ENCODE peak calls at places on chromosome 17, in six cellular contexts. U is fibroblast of pulmonary artery, R is endothelial cell of umbilical vein, W is foreskin fibroblast, Q is neural crest cell, M is AG04449. N is an unnamed sample.

GRCh38 chr17:64326030-64326419 is 63.0 kb upstream of the TEX2 start:
- DNase-seq in U (no peak), R (no peak), W (no peak), Q (no peak), M (no peak), N (no peak)

GRCh38 chr17:78041401-78042179 is 83.1 kb downstream of the TNRC6C start:
- DNase-seq in U (peak; percentile 10), R (no peak), W (no peak), Q (no peak), M (no peak), N (no peak)

GRCh38 chr17:27546624-27547300 is 84.2 kb upstream of the LGALS9 start:
- DNase-seq in U (no peak), R (no peak), W (no peak), Q (no peak), M (no peak), N (no peak)

GRCh38 chr17:77281024-77281903 is 140.5 kb downstream of the SEC14L1 start:
- DNase-seq in U (peak; percentile 49), R (no peak), W (no peak), Q (peak; percentile 26), M (no peak), N (no peak)

GRCh38 chr17:10657123-10657522 is at the start of gene MYH3:
- DNase-seq in U (no peak), R (no peak), W (no peak), Q (no peak), M (no peak), N (no peak)

GRCh38 chr17:82246040-82246364 is 17.2 kb downstream of the SLC16A3 start:
- DNase-seq in U (no peak), R (no peak), W (no peak), Q (no peak), M (no peak), N (no peak)

GRCh38 chr17:77459018-77459755 is 318.4 kb downstream of the SEC14L1 start:
- DNase-seq in U (no peak), R (no peak), W (no peak), Q (no peak), M (no peak), N (no peak)

GRCh38 chr17:29079433-29079832 is 36.5 kb downstream of the PIPOX start:
- DNase-seq in U (no peak), R (no peak), W (no peak), Q (no peak), M (no peak), N (no peak)

GRCh38 chr17:74574489-74575142 is 7.3 kb upstream of the CD300H start:
- DNase-seq in U (no peak), R (no peak), W (no peak), Q (no peak), M (no peak), N (no peak)

GRCh38 chr17:15379659-15380058 is 38.3 kb upstream of the TEKT3 start:
- DNase-seq in U (no peak), R (no peak), W (no peak), Q (no peak), M (no peak), N (no peak)
- TF ChIP-seq CTCF in U (no peak), R (no peak), W (no peak), Q (no peak), M (no peak), N (no peak)

DNA sequence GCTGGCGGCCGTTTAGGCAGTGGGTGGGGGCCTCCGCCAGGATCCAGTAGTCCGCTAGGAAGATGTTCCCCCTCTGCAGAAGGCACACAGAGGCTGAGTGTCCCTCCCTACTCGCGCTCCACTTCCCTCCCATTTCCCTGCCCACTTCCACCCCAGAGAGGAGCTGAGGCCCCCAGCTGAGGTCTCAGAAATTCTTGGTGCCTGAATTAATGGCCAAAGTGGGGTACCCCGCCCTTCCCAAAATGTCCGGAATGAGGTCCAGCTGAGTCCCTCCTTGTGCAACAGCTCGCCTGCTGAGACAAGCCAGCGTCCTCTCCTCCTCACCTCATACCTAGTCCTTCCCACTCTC is 7.9 kb downstream of the ALOXE3 start:
- DNase-seq in U (no peak), R (no peak), W (no peak), Q (no peak), M (no peak), N (no peak)
- TF ChIP-seq CTCF in U (no peak), R (no peak), W (no peak), Q (peak; percentile 10), M (no peak), N (no peak)

GRCh38 chr17:4969551-4970231 is 2.1 kb upstream of the SPAG7 start:
- DNase-seq in U (no peak), R (no peak), W (no peak), Q (no peak), M (no peak), N (no peak)

GRCh38 chr17:4968916-4969550 is 1.4 kb upstream of the SPAG7 start:
- DNase-seq in U (peak; percentile 91), R (peak; percentile 38), W (peak; percentile 78), Q (no peak), M (peak; percentile 78), N (peak; percentile 89)

GRCh38 chr17:4966844-4967538 is 626 bp downstream of the SPAG7 start:
- DNase-seq in U (peak; percentile 100), R (peak; percentile 100), W (peak; percentile 100), Q (peak; percentile 85), M (peak; percentile 99), N (peak; percentile 99)

GRCh38 chr17:4968166-4968915 is 724 bp upstream of the SPAG7 start:
- DNase-seq in U (no peak), R (no peak), W (no peak), Q (no peak), M (no peak), N (no peak)

GRCh38 chr17:4967539-4968165 is at the start of gene SPAG7:
- DNase-seq in U (peak; percentile 99), R (peak; percentile 99), W (peak; percentile 97), Q (peak; percentile 94), M (peak; percentile 90), N (peak; percentile 97)
- TF ChIP-seq CTCF in U (no peak), R (no peak), W (peak; percentile 6), Q (no peak), M (no peak), N (no peak)

GRCh38 chr17:7633093-7633492 is 3.2 kb downstream of the SHBG start:
- DNase-seq in U (no peak), R (no peak), W (no peak), Q (no peak), M (no peak), N (no peak)
- TF ChIP-seq CTCF in U (no peak), R (no peak), W (no peak), Q (no peak), M (no peak), N (no peak)

GRCh38 chr17:20105539-20106291 is 96.6 kb downstream of the SPECC1 start:
- DNase-seq in U (no peak), R (no peak), W (no peak), Q (no peak), M (no peak), N (no peak)
- TF ChIP-seq CTCF in U (no peak), R (no peak), W (no peak), Q (no peak), M (no peak), N (no peak)

DNA sequence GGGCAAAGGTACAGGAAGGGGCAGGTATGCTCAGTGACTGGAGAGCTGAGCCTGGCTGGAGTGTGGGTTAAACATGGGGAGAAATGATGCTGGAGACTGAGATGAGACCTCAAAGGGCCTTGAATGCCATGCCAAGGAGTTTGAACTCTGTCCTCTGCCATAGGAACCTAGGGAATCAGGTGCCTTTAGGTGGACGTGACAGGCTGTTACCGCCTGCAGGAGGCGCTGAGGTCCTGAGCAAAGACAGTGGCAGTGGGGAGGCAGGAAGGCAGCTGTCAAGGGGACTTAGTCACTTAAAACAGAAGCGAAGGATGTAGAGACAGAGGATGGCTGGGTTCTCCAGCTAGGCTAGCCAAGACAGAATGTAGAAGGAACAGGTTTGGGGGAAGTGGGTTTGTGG is 9.1 kb downstream of the PSMB3 start:
- DNase-seq in U (peak; percentile 43), R (peak; percentile 52), W (no peak), Q (peak; percentile 36), M (no peak), N (no peak)
- TF ChIP-seq CTCF in U (peak; percentile 46), R (peak; percentile 54), W (peak; percentile 49), Q (peak; percentile 51), M (peak; percentile 55), N (peak; percentile 29)

GRCh38 chr17:30761058-30761457 is 63.4 kb downstream of the CRLF3 start:
- DNase-seq in U (no peak), R (no peak), W (no peak), Q (no peak), M (no peak), N (no peak)
- TF ChIP-seq CTCF in U (no peak), R (no peak), W (no peak), Q (no peak), M (no peak), N (no peak)

GRCh38 chr17:14124854-14125253 is 55.5 kb downstream of the COX10 start:
- DNase-seq in U (no peak), R (no peak), W (no peak), Q (no peak), M (no peak), N (no peak)
- TF ChIP-seq CTCF in U (no peak), R (no peak), W (no peak), Q (no peak), M (no peak), N (no peak)

N was measured in AG09319.